ENCODE peak calls at places on chromosome 7, in nine cellular contexts. One of them, this sample, is unnamed.

GRCh38 chr7:68789597-68789996 is 808.7 kb upstream of the AUTS2 start:
- DNase-seq in SW480: no peak
- DNase-seq in kidney glomerular epithelial cell: no peak
- DNase-seq in fibroblast of lung: no peak
- DNase-seq in sigmoid colon: no peak
- DNase-seq in activated CD4-positive, alpha-beta T cell treated with anti-CD3 and anti-CD28 coated beads, Interleukin-2, amount 50 U/mL, for 1 hour: no peak
- DNase-seq in T-helper 2 cell: no peak
- DNase-seq in NCI-H1436: peak
- DNase-seq in HFFc6: no peak
- DNase-seq in this sample: no peak

GRCh38 chr7:30142710-30143109 is 7.9 kb downstream of the MTURN start:
- DNase-seq in SW480: peak
- DNase-seq in kidney glomerular epithelial cell: peak
- DNase-seq in fibroblast of lung: peak
- DNase-seq in sigmoid colon: no peak
- DNase-seq in activated CD4-positive, alpha-beta T cell treated with anti-CD3 and anti-CD28 coated beads, Interleukin-2, amount 50 U/mL, for 1 hour: no peak
- DNase-seq in T-helper 2 cell: no peak
- DNase-seq in NCI-H1436: no peak
- DNase-seq in HFFc6: peak
- DNase-seq in this sample: no peak

GRCh38 chr7:2859952-2860351 is 15.8 kb upstream of the GNA12 start:
- DNase-seq in SW480: no peak
- DNase-seq in kidney glomerular epithelial cell: no peak
- DNase-seq in fibroblast of lung: no peak
- DNase-seq in sigmoid colon: no peak
- DNase-seq in activated CD4-positive, alpha-beta T cell treated with anti-CD3 and anti-CD28 coated beads, Interleukin-2, amount 50 U/mL, for 1 hour: no peak
- DNase-seq in T-helper 2 cell: no peak
- DNase-seq in NCI-H1436: no peak
- DNase-seq in HFFc6: no peak
- DNase-seq in this sample: no peak

GRCh38 chr7:29084832-29085231 is 61.5 kb downstream of the CPVL start:
- DNase-seq in SW480: no peak
- DNase-seq in kidney glomerular epithelial cell: no peak
- DNase-seq in fibroblast of lung: no peak
- DNase-seq in sigmoid colon: no peak
- DNase-seq in activated CD4-positive, alpha-beta T cell treated with anti-CD3 and anti-CD28 coated beads, Interleukin-2, amount 50 U/mL, for 1 hour: no peak
- DNase-seq in T-helper 2 cell: no peak
- DNase-seq in NCI-H1436: no peak
- DNase-seq in HFFc6: no peak
- DNase-seq in this sample: no peak

GRCh38 chr7:134637934-134638719 is 8.5 kb upstream of the BPGM start:
- DNase-seq in SW480: no peak
- DNase-seq in kidney glomerular epithelial cell: no peak
- DNase-seq in fibroblast of lung: no peak
- DNase-seq in sigmoid colon: no peak
- DNase-seq in activated CD4-positive, alpha-beta T cell treated with anti-CD3 and anti-CD28 coated beads, Interleukin-2, amount 50 U/mL, for 1 hour: no peak
- DNase-seq in T-helper 2 cell: no peak
- DNase-seq in NCI-H1436: no peak
- DNase-seq in HFFc6: no peak
- DNase-seq in this sample: no peak

GRCh38 chr7:66110861-66111260 is 3.8 kb upstream of the CRCP start:
- DNase-seq in SW480: peak
- DNase-seq in kidney glomerular epithelial cell: peak
- DNase-seq in fibroblast of lung: peak
- DNase-seq in sigmoid colon: no peak
- DNase-seq in activated CD4-positive, alpha-beta T cell treated with anti-CD3 and anti-CD28 coated beads, Interleukin-2, amount 50 U/mL, for 1 hour: no peak
- DNase-seq in T-helper 2 cell: no peak
- DNase-seq in NCI-H1436: no peak
- DNase-seq in HFFc6: peak
- DNase-seq in this sample: no peak

GRCh38 chr7:115223959-115224358 is 302.1 kb downstream of the MDFIC start:
- DNase-seq in SW480: no peak
- DNase-seq in kidney glomerular epithelial cell: no peak
- DNase-seq in fibroblast of lung: no peak
- DNase-seq in sigmoid colon: no peak
- DNase-seq in activated CD4-positive, alpha-beta T cell treated with anti-CD3 and anti-CD28 coated beads, Interleukin-2, amount 50 U/mL, for 1 hour: no peak
- DNase-seq in T-helper 2 cell: no peak
- DNase-seq in NCI-H1436: no peak
- DNase-seq in HFFc6: no peak
- DNase-seq in this sample: no peak

GRCh38 chr7:141012696-141013344 is 1.9 kb downstream of the MRPS33 start:
- DNase-seq in SW480: no peak
- DNase-seq in kidney glomerular epithelial cell: peak
- DNase-seq in fibroblast of lung: peak
- DNase-seq in sigmoid colon: no peak
- DNase-seq in activated CD4-positive, alpha-beta T cell treated with anti-CD3 and anti-CD28 coated beads, Interleukin-2, amount 50 U/mL, for 1 hour: no peak
- DNase-seq in T-helper 2 cell: no peak
- DNase-seq in NCI-H1436: no peak
- DNase-seq in HFFc6: peak
- DNase-seq in this sample: no peak

GRCh38 chr7:134432296-134433152 is 26.4 kb downstream of the AKR1B1 start:
- DNase-seq in SW480: peak
- DNase-seq in kidney glomerular epithelial cell: peak
- DNase-seq in fibroblast of lung: peak
- DNase-seq in sigmoid colon: peak
- DNase-seq in activated CD4-positive, alpha-beta T cell treated with anti-CD3 and anti-CD28 coated beads, Interleukin-2, amount 50 U/mL, for 1 hour: peak
- DNase-seq in T-helper 2 cell: peak
- DNase-seq in NCI-H1436: peak
- DNase-seq in HFFc6: peak
- DNase-seq in this sample: peak

GRCh38 chr7:2646680-2647571 is 15.1 kb downstream of the TTYH3 start:
- DNase-seq in SW480: no peak
- DNase-seq in kidney glomerular epithelial cell: no peak
- DNase-seq in fibroblast of lung: no peak
- DNase-seq in sigmoid colon: no peak
- DNase-seq in activated CD4-positive, alpha-beta T cell treated with anti-CD3 and anti-CD28 coated beads, Interleukin-2, amount 50 U/mL, for 1 hour: no peak
- DNase-seq in T-helper 2 cell: no peak
- DNase-seq in NCI-H1436: no peak
- DNase-seq in HFFc6: no peak
- DNase-seq in this sample: no peak

GRCh38 chr7:16317406-16317805 is 103.9 kb downstream of the CRPPA start:
- DNase-seq in SW480: no peak
- DNase-seq in kidney glomerular epithelial cell: no peak
- DNase-seq in fibroblast of lung: peak
- DNase-seq in sigmoid colon: no peak
- DNase-seq in activated CD4-positive, alpha-beta T cell treated with anti-CD3 and anti-CD28 coated beads, Interleukin-2, amount 50 U/mL, for 1 hour: no peak
- DNase-seq in T-helper 2 cell: no peak
- DNase-seq in NCI-H1436: no peak
- DNase-seq in HFFc6: no peak
- DNase-seq in this sample: no peak

GRCh38 chr7:88329532-88330463 is 23.1 kb upstream of the STEAP4 start:
- DNase-seq in SW480: no peak
- DNase-seq in kidney glomerular epithelial cell: no peak
- DNase-seq in fibroblast of lung: no peak
- DNase-seq in sigmoid colon: no peak
- DNase-seq in activated CD4-positive, alpha-beta T cell treated with anti-CD3 and anti-CD28 coated beads, Interleukin-2, amount 50 U/mL, for 1 hour: no peak
- DNase-seq in T-helper 2 cell: no peak
- DNase-seq in NCI-H1436: no peak
- DNase-seq in HFFc6: no peak
- DNase-seq in this sample: no peak

GRCh38 chr7:2314209-2314955 is at the start of gene SNX8:
- DNase-seq in SW480: peak
- DNase-seq in kidney glomerular epithelial cell: peak
- DNase-seq in fibroblast of lung: peak
- DNase-seq in sigmoid colon: peak
- DNase-seq in activated CD4-positive, alpha-beta T cell treated with anti-CD3 and anti-CD28 coated beads, Interleukin-2, amount 50 U/mL, for 1 hour: peak
- DNase-seq in T-helper 2 cell: peak
- DNase-seq in NCI-H1436: peak
- DNase-seq in HFFc6: peak
- DNase-seq in this sample: peak

GRCh38 chr7:911791-912480 is 35.6 kb downstream of the GET4 start:
- DNase-seq in SW480: no peak
- DNase-seq in kidney glomerular epithelial cell: no peak
- DNase-seq in fibroblast of lung: no peak
- DNase-seq in sigmoid colon: no peak
- DNase-seq in activated CD4-positive, alpha-beta T cell treated with anti-CD3 and anti-CD28 coated beads, Interleukin-2, amount 50 U/mL, for 1 hour: no peak
- DNase-seq in T-helper 2 cell: no peak
- DNase-seq in NCI-H1436: no peak
- DNase-seq in HFFc6: no peak
- DNase-seq in this sample: no peak

GRCh38 chr7:50418086-50418515 is 32.0 kb downstream of the FIGNL1 start:
- DNase-seq in SW480: peak
- DNase-seq in kidney glomerular epithelial cell: peak
- DNase-seq in fibroblast of lung: peak
- DNase-seq in sigmoid colon: peak
- DNase-seq in activated CD4-positive, alpha-beta T cell treated with anti-CD3 and anti-CD28 coated beads, Interleukin-2, amount 50 U/mL, for 1 hour: peak
- DNase-seq in T-helper 2 cell: peak
- DNase-seq in NCI-H1436: peak
- DNase-seq in HFFc6: peak
- DNase-seq in this sample: peak

GRCh38 chr7:88628363-88629085 is 131.0 kb upstream of the ZNF804B start:
- DNase-seq in SW480: no peak
- DNase-seq in kidney glomerular epithelial cell: no peak
- DNase-seq in fibroblast of lung: no peak
- DNase-seq in sigmoid colon: no peak
- DNase-seq in activated CD4-positive, alpha-beta T cell treated with anti-CD3 and anti-CD28 coated beads, Interleukin-2, amount 50 U/mL, for 1 hour: no peak
- DNase-seq in T-helper 2 cell: no peak
- DNase-seq in NCI-H1436: no peak
- DNase-seq in HFFc6: no peak
- DNase-seq in this sample: no peak

GRCh38 chr7:5394264-5395105 is 29.1 kb downstream of the TNRC18 start:
- DNase-seq in SW480: no peak
- DNase-seq in kidney glomerular epithelial cell: no peak
- DNase-seq in fibroblast of lung: no peak
- DNase-seq in sigmoid colon: no peak
- DNase-seq in activated CD4-positive, alpha-beta T cell treated with anti-CD3 and anti-CD28 coated beads, Interleukin-2, amount 50 U/mL, for 1 hour: no peak
- DNase-seq in T-helper 2 cell: no peak
- DNase-seq in NCI-H1436: no peak
- DNase-seq in HFFc6: no peak
- DNase-seq in this sample: no peak

GRCh38 chr7:101657171-101657570 is 28.1 kb upstream of the MYL10 start:
- DNase-seq in SW480: no peak
- DNase-seq in kidney glomerular epithelial cell: no peak
- DNase-seq in fibroblast of lung: no peak
- DNase-seq in sigmoid colon: no peak
- DNase-seq in activated CD4-positive, alpha-beta T cell treated with anti-CD3 and anti-CD28 coated beads, Interleukin-2, amount 50 U/mL, for 1 hour: no peak
- DNase-seq in T-helper 2 cell: no peak
- DNase-seq in NCI-H1436: no peak
- DNase-seq in HFFc6: no peak
- DNase-seq in this sample: no peak

GRCh38 chr7:103718482-103719415 is 270.7 kb downstream of the RELN start:
- DNase-seq in SW480: peak
- DNase-seq in kidney glomerular epithelial cell: peak
- DNase-seq in fibroblast of lung: peak
- DNase-seq in sigmoid colon: no peak
- DNase-seq in activated CD4-positive, alpha-beta T cell treated with anti-CD3 and anti-CD28 coated beads, Interleukin-2, amount 50 U/mL, for 1 hour: no peak
- DNase-seq in T-helper 2 cell: no peak
- DNase-seq in NCI-H1436: no peak
- DNase-seq in HFFc6: peak
- DNase-seq in this sample: no peak

GRCh38 chr7:151008511-151009323 is 15.6 kb downstream of the ATG9B start:
- DNase-seq in SW480: no peak
- DNase-seq in kidney glomerular epithelial cell: peak
- DNase-seq in fibroblast of lung: peak
- DNase-seq in sigmoid colon: no peak
- DNase-seq in activated CD4-positive, alpha-beta T cell treated with anti-CD3 and anti-CD28 coated beads, Interleukin-2, amount 50 U/mL, for 1 hour: peak
- DNase-seq in T-helper 2 cell: peak
- DNase-seq in NCI-H1436: no peak
- DNase-seq in HFFc6: no peak
- DNase-seq in this sample: peak

GRCh38 chr7:158804335-158804734 is 25.0 kb downstream of the ESYT2 start:
- DNase-seq in SW480: no peak
- DNase-seq in kidney glomerular epithelial cell: no peak
- DNase-seq in fibroblast of lung: no peak
- DNase-seq in sigmoid colon: no peak
- DNase-seq in activated CD4-positive, alpha-beta T cell treated with anti-CD3 and anti-CD28 coated beads, Interleukin-2, amount 50 U/mL, for 1 hour: no peak
- DNase-seq in T-helper 2 cell: no peak
- DNase-seq in NCI-H1436: no peak
- DNase-seq in HFFc6: no peak
- DNase-seq in this sample: no peak

GRCh38 chr7:125683156-125683555 is 753.5 kb upstream of the POT1 start:
- DNase-seq in SW480: no peak
- DNase-seq in kidney glomerular epithelial cell: no peak
- DNase-seq in fibroblast of lung: no peak
- DNase-seq in sigmoid colon: no peak
- DNase-seq in activated CD4-positive, alpha-beta T cell treated with anti-CD3 and anti-CD28 coated beads, Interleukin-2, amount 50 U/mL, for 1 hour: no peak
- DNase-seq in T-helper 2 cell: no peak
- DNase-seq in NCI-H1436: no peak
- DNase-seq in HFFc6: no peak
- DNase-seq in this sample: no peak

GRCh38 chr7:100173806-100174495 is 3.2 kb downstream of the GPC2 start:
- DNase-seq in SW480: no peak
- DNase-seq in kidney glomerular epithelial cell: no peak
- DNase-seq in fibroblast of lung: no peak
- DNase-seq in sigmoid colon: no peak
- DNase-seq in activated CD4-positive, alpha-beta T cell treated with anti-CD3 and anti-CD28 coated beads, Interleukin-2, amount 50 U/mL, for 1 hour: no peak
- DNase-seq in T-helper 2 cell: no peak
- DNase-seq in NCI-H1436: no peak
- DNase-seq in HFFc6: no peak
- DNase-seq in this sample: no peak

GRCh38 chr7:120996333-120996982 is 7.9 kb downstream of the CPED1 start:
- DNase-seq in SW480: no peak
- DNase-seq in kidney glomerular epithelial cell: peak
- DNase-seq in fibroblast of lung: peak
- DNase-seq in sigmoid colon: peak
- DNase-seq in activated CD4-positive, alpha-beta T cell treated with anti-CD3 and anti-CD28 coated beads, Interleukin-2, amount 50 U/mL, for 1 hour: peak
- DNase-seq in T-helper 2 cell: no peak
- DNase-seq in NCI-H1436: no peak
- DNase-seq in HFFc6: peak
- DNase-seq in this sample: peak